ENCODE peak calls at places on chromosomes 16 and 17, in four cellular contexts. One of them, this sample, is unnamed.
A peak's percentile ranks its signal among the peaks of the same experiment; 100 is the strongest.

GRCh38 chr16:15777533-15778203 is 79.2 kb downstream of the MYH11 start:
- DNase-seq in heart left ventricle: no peak
- DNase-seq in psoas muscle: no peak
- DNase-seq in mucosa of descending colon: no peak
- DNase-seq in this sample: peak; percentile 58

GRCh38 chr17:61317779-61318178 is 81.9 kb upstream of the TBX2 start:
- DNase-seq in heart left ventricle: no peak
- DNase-seq in mucosa of descending colon: no peak
- DNase-seq in psoas muscle: no peak
- DNase-seq in this sample: peak; percentile 39

GRCh38 chr16:12229759-12230594 is 253.4 kb downstream of the SNX29 start:
- DNase-seq in mucosa of descending colon: no peak
- DNase-seq in heart left ventricle: no peak
- DNase-seq in psoas muscle: no peak
- DNase-seq in this sample: no peak

GRCh38 chr17:57739402-57740224 is 5.5 kb downstream of the CCDC182 start:
- DNase-seq in psoas muscle: no peak
- DNase-seq in heart left ventricle: no peak
- DNase-seq in mucosa of descending colon: no peak
- DNase-seq in this sample: peak; percentile 35

GRCh38 chr16:58850019-58850626 is 116.0 kb upstream of the GOT2 start:
- DNase-seq in mucosa of descending colon: no peak
- DNase-seq in psoas muscle: no peak
- DNase-seq in heart left ventricle: no peak
- DNase-seq in this sample: no peak

GRCh38 chr17:43637563-43638323 is 24.0 kb downstream of the MEOX1 start:
- DNase-seq in heart left ventricle: no peak
- DNase-seq in psoas muscle: no peak
- DNase-seq in mucosa of descending colon: no peak
- DNase-seq in this sample: no peak

GRCh38 chr17:68777243-68777855 is 176.2 kb upstream of the FAM20A start:
- DNase-seq in mucosa of descending colon: no peak
- DNase-seq in heart left ventricle: peak; percentile 60
- DNase-seq in psoas muscle: peak; percentile 53
- DNase-seq in this sample: peak; percentile 40

GRCh38 chr17:65783845-65784334 is 222.4 kb upstream of the AXIN2 start:
- DNase-seq in heart left ventricle: no peak
- DNase-seq in psoas muscle: no peak
- DNase-seq in mucosa of descending colon: no peak
- DNase-seq in this sample: no peak

GRCh38 chr17:70013911-70014310 is 61.1 kb upstream of the KCNJ16 start:
- DNase-seq in heart left ventricle: no peak
- DNase-seq in mucosa of descending colon: no peak
- DNase-seq in psoas muscle: no peak
- DNase-seq in this sample: no peak

GRCh38 chr17:35713069-35713728 is 18.2 kb upstream of the RASL10B start:
- DNase-seq in psoas muscle: peak; percentile 16
- DNase-seq in mucosa of descending colon: no peak
- DNase-seq in heart left ventricle: peak; percentile 28
- DNase-seq in this sample: peak; percentile 44

GRCh38 chr17:32746698-32747097 is 130.2 kb downstream of the MYO1D start:
- DNase-seq in psoas muscle: no peak
- DNase-seq in heart left ventricle: no peak
- DNase-seq in mucosa of descending colon: no peak
- DNase-seq in this sample: no peak

GRCh38 chr17:58352018-58352842 is at the start of gene SUPT4H1:
- DNase-seq in psoas muscle: peak; percentile 85
- DNase-seq in mucosa of descending colon: peak; percentile 96
- DNase-seq in heart left ventricle: peak; percentile 90
- DNase-seq in this sample: peak; percentile 92

GRCh38 chr17:43134774-43135453 is 9.8 kb upstream of the BRCA1 start:
- DNase-seq in psoas muscle: no peak
- DNase-seq in heart left ventricle: no peak
- DNase-seq in mucosa of descending colon: no peak
- DNase-seq in this sample: no peak

GRCh38 chr17:30188211-30188939 is 47.1 kb downstream of the SLC6A4 start:
- DNase-seq in heart left ventricle: no peak
- DNase-seq in psoas muscle: no peak
- DNase-seq in mucosa of descending colon: no peak
- DNase-seq in this sample: no peak

GRCh38 chr16:4661661-4662060 is 31.7 kb upstream of the NUDT16L1 start:
- DNase-seq in mucosa of descending colon: no peak
- DNase-seq in psoas muscle: no peak
- DNase-seq in heart left ventricle: no peak
- DNase-seq in this sample: no peak

GRCh38 chr16:4666537-4667202 is 26.7 kb upstream of the NUDT16L1 start:
- DNase-seq in heart left ventricle: no peak
- DNase-seq in mucosa of descending colon: no peak
- DNase-seq in psoas muscle: no peak
- DNase-seq in this sample: no peak

GRCh38 chr16:4663756-4664465 is 29.5 kb upstream of the NUDT16L1 start:
- DNase-seq in heart left ventricle: peak; percentile 70
- DNase-seq in mucosa of descending colon: peak; percentile 52
- DNase-seq in psoas muscle: peak; percentile 54
- DNase-seq in this sample: no peak

GRCh38 chr16:4667203-4667983 is 26.0 kb upstream of the NUDT16L1 start:
- DNase-seq in heart left ventricle: no peak
- DNase-seq in mucosa of descending colon: no peak
- DNase-seq in psoas muscle: no peak
- DNase-seq in this sample: no peak

DNA sequence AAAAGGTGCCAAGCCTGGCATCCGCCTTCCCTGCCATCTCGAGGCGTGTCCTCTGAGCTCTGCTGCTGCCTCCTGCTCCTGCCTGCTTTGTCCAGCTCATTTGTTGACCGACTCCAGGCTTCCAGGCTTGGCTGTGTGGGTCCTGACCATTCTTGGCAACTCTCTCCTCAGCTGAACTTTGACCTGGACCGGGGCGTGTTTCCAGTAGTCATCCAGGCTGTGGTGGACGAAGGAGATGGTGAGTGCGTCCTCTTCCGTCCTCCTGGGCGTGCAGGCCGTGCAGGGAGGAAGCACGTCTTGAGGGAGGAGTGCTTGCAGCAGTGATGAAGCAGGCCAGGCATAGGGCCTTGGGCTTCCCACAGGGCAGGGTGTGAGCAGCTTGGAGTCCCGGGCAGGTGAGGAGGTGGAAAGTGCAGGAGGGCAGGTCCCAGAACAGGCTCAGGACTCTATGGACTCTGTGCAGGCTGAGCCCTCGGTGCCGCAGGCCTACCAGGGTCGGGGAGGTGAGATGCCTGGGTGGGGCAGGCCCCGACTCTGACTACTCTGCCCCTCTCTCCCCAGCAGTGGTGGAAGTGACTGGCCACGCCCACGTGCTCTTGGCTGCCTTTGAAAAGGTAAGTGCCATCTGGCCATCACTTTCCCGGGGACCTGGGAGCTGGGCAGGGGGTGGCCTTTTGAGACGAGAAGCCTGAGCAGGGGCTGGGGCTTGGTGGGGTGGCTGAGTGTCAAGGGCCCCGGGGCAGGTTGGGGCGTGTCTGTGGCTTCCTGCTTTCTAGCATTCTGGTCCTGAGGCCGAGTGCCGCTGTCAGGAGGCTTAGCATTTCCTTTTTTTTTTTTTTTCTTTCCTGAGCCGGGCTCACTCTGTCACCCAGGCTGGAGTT is 28.6 kb upstream of the NUDT16L1 start:
- DNase-seq in mucosa of descending colon: peak; percentile 84
- DNase-seq in heart left ventricle: no peak
- DNase-seq in psoas muscle: no peak
- DNase-seq in this sample: no peak
- H3K4me1 ChIP-seq in mucosa of descending colon: peaks cover 28% of the 10 kb centered on the region
- H3K4me1 ChIP-seq in heart left ventricle: no peaks in the 10 kb centered on the region
- H3K4me1 ChIP-seq in psoas muscle: peaks cover 10% of the 10 kb centered on the region
- H3K4me1 ChIP-seq in this sample: peaks cover 9% of the 10 kb centered on the region

GRCh38 chr16:49537924-49538455 is 164.4 kb downstream of the C16orf78 start:
- DNase-seq in heart left ventricle: no peak
- DNase-seq in psoas muscle: no peak
- DNase-seq in mucosa of descending colon: no peak
- DNase-seq in this sample: no peak

GRCh38 chr16:49542391-49542891 is 168.8 kb downstream of the C16orf78 start:
- DNase-seq in heart left ventricle: no peak
- DNase-seq in psoas muscle: peak; percentile 74
- DNase-seq in mucosa of descending colon: no peak
- DNase-seq in this sample: peak; percentile 71

GRCh38 chr16:49540836-49541235 is 167.2 kb downstream of the C16orf78 start:
- DNase-seq in mucosa of descending colon: no peak
- DNase-seq in psoas muscle: no peak
- DNase-seq in heart left ventricle: no peak
- DNase-seq in this sample: no peak

GRCh38 chr16:49543315-49543946 is 169.8 kb downstream of the C16orf78 start:
- DNase-seq in heart left ventricle: no peak
- DNase-seq in psoas muscle: peak; percentile 55
- DNase-seq in mucosa of descending colon: no peak
- DNase-seq in this sample: no peak

DNA sequence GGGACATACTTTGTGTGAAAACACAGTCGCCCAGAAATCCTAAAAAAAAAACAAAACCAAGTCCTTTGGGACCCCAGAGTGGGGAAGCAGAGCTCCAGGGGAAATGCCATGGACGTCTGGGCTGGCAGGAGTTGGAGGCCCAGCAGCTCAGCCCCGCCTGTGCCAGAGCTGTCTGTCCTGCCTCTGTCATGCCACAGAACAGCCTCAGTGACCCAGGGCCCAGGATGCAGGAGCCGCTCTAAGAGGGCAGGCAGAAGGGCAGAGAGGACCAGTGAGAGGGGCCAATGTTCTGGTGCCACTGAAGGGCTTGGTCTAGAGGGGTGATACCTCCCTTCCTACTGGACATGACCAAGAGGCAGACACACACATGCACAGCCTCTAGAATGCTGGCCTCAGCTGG is 166.2 kb downstream of the C16orf78 start:
- DNase-seq in psoas muscle: no peak
- DNase-seq in heart left ventricle: no peak
- DNase-seq in mucosa of descending colon: no peak
- DNase-seq in this sample: no peak
- H3K4me1 ChIP-seq in psoas muscle: peaks cover 36% of the 10 kb centered on the region
- H3K4me1 ChIP-seq in heart left ventricle: no peaks in the 10 kb centered on the region
- H3K4me1 ChIP-seq in mucosa of descending colon: no peaks in the 10 kb centered on the region
- H3K4me1 ChIP-seq in this sample: peaks cover 5% of the 10 kb centered on the region

DNA sequence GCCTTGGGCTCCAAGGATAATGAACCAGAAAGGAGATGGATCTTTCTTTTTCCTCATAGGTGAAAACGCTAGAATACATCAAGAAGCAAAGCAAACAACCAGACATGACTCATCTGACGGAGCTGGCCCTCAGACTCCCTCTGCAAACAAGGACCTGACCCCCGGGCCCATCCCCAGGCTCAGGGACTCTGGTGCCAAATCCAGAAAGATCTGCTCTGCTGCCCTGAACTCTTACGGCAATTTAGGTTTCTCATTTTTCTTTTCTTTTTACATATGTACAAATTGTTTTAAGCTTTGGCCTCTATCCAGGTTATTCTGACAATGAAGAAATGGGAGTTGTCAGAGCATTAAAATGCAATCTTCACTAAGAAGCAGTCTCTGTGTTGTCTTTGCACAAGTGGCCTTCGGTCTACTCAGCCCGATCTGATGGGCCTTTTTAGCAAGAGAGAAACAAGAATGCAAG is 17.7 kb downstream of the KNOP1 start:
- DNase-seq in mucosa of descending colon: peak; percentile 65
- DNase-seq in heart left ventricle: no peak
- DNase-seq in psoas muscle: no peak
- DNase-seq in this sample: no peak
- H3K4me1 ChIP-seq in mucosa of descending colon: peaks cover 53% of the 10 kb centered on the region
- H3K4me1 ChIP-seq in heart left ventricle: peaks cover 18% of the 10 kb centered on the region
- H3K4me1 ChIP-seq in psoas muscle: peaks cover 48% of the 10 kb centered on the region
- H3K4me1 ChIP-seq in this sample: peaks cover 4% of the 10 kb centered on the region

GRCh38 chr17:28718317-28718672 is 627 bp upstream of the RAB34 start:
- DNase-seq in psoas muscle: no peak
- DNase-seq in mucosa of descending colon: no peak
- DNase-seq in heart left ventricle: no peak
- DNase-seq in this sample: no peak
- H3K4me1 ChIP-seq in psoas muscle: peaks cover 26% of the 10 kb centered on the region
- H3K4me1 ChIP-seq in mucosa of descending colon: peaks cover 36% of the 10 kb centered on the region
- H3K4me1 ChIP-seq in heart left ventricle: no peaks in the 10 kb centered on the region
- H3K4me1 ChIP-seq in this sample: no peaks in the 10 kb centered on the region

DNA sequence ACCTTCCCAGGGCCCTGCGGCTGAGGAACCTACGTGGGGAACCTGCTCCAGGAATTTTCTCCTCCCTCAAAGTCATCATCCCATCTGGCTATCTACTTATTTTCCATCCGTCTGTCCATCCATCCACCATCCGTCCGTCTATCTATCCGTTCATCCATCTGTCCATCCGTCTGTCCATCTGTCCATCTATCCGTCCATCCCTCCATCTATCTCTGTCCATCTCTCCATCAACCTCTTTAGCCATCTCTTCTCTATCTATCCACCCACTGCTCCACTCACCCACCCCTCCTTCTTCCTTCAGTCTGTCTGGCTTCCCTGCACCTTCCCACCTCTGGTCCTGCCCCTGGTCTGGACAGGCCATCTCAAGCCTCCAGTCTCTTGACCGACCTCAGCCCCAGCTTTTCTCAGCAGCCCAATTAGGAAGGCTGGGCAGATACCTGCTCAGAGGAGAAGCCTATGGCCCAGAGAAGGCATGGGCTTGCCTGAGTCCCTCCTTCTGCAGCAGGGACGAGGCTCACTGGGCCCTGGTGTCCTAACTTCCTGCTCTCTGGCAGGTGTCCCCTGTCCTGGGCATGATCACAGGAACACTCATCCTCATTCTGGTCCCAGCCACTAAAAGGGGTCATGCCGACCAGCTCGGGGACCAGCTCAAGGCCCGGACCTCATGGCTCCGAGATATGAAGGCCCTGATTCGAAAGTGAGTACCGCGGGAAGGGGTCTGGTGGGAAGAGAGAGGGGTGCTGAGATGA is 23.0 kb downstream of the MYBBP1A start:
- DNase-seq in mucosa of descending colon: no peak
- DNase-seq in heart left ventricle: no peak
- DNase-seq in psoas muscle: no peak
- DNase-seq in this sample: no peak
- H3K4me1 ChIP-seq in mucosa of descending colon: peaks cover 23% of the 10 kb centered on the region
- H3K4me1 ChIP-seq in heart left ventricle: peaks cover 27% of the 10 kb centered on the region
- H3K4me1 ChIP-seq in psoas muscle: peaks cover 13% of the 10 kb centered on the region
- H3K4me1 ChIP-seq in this sample: peaks cover 3% of the 10 kb centered on the region

DNA sequence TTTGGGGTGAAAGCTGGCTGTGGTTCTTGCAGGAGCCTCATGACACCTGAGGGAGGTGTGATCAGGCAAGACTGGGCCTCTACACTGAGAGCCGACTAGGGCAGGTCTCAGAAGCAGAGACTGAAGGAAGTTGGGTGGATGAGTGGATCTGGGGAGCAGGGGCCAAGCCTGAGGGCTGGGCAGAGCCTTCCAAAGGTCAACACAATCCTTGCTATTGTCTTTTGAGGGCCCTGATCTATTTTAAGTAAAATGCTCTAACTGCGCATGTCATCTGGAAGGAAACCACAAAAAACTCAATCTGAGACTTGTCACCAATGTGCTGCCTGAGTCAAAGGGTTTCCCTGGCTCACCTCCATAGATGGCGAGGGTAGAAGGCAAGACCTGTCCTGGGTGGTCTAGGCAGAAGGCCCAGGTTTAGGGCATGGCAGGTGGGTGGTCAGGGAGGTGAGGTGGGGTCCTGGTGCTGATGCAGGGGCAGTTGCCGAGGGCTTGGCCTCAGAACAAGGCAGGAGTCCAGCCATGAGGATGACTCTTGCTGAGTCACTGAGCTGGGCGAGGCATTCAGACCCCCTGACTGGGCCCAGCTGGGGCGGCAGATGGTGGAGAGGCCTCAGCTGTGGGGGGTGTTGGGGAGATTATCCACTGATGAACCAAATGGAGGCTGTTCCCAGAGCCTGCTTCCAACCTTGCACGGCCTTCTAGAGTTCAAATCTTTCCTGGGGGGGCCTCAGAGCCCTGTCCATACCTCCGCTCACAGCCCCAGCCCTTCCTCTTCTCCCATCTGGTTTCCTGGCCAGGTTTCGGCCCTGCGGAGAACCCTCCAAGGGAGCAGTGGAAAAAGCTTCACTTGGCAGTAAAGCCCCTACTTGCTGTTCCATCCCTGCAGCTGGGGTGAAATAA is 5.1 kb downstream of the MVP start:
- DNase-seq in heart left ventricle: peak; percentile 55
- DNase-seq in psoas muscle: peak; percentile 66
- DNase-seq in mucosa of descending colon: peak; percentile 66
- DNase-seq in this sample: no peak
- H3K4me1 ChIP-seq in heart left ventricle: no peaks in the 10 kb centered on the region
- H3K4me1 ChIP-seq in psoas muscle: peaks cover 35% of the 10 kb centered on the region
- H3K4me1 ChIP-seq in mucosa of descending colon: peaks cover 89% of the 10 kb centered on the region
- H3K4me1 ChIP-seq in this sample: no peaks in the 10 kb centered on the region

This sample was measured in BE2C.